ENCODE peak calls at places on chromosomes 7 and 10, in six cellular contexts. F is aorta, B is heart left ventricle, W is K562, Q is tibial nerve, N is PC-3. M is an unnamed sample.
A peak's percentile ranks its signal among the peaks of the same experiment; 100 is the strongest.

GRCh38 chr7:91636129-91636724 is 244.3 kb downstream of the MTERF1 start:
- DNase-seq in F (no peak), B (no peak), W (peak; percentile 15), Q (no peak), N (peak; percentile 57), M (no peak)

GRCh38 chr7:78055160-78055559 is 256.6 kb downstream of the PHTF2 start:
- DNase-seq in F (no peak), B (no peak), W (no peak), Q (no peak), N (no peak), M (no peak)

GRCh38 chr10:14782691-14783363 is 8.1 kb upstream of the FAM107B start:
- DNase-seq in F (no peak), B (no peak), W (no peak), Q (no peak), N (peak; percentile 85), M (no peak)

GRCh38 chr7:98921608-98922372 is 43.5 kb downstream of the TRRAP start:
- DNase-seq in F (no peak), B (no peak), W (no peak), Q (no peak), N (no peak), M (no peak)

GRCh38 chr7:15684834-15685233 is 1.6 kb downstream of the MEOX2 start:
- DNase-seq in F (no peak), B (peak; percentile 54), W (no peak), Q (no peak), N (no peak), M (peak; percentile 40)

GRCh38 chr7:17654940-17655339 is 285.4 kb downstream of the SNX13 start:
- DNase-seq in F (no peak), B (no peak), W (no peak), Q (no peak), N (no peak), M (no peak)

GRCh38 chr10:100338434-100339036 is 8.5 kb upstream of the SCD start:
- DNase-seq in F (peak; percentile 90), B (peak; percentile 83), W (peak; percentile 69), Q (peak; percentile 68), N (peak; percentile 70), M (peak; percentile 91)

GRCh38 chr7:151799506-151799905 is 77.4 kb downstream of the PRKAG2 start:
- DNase-seq in F (no peak), B (peak; percentile 58), W (no peak), Q (no peak), N (no peak), M (peak; percentile 33)

GRCh38 chr7:7959979-7960670 is 8.5 kb upstream of the GLCCI1 start:
- DNase-seq in F (no peak), B (no peak), W (no peak), Q (no peak), N (no peak), M (no peak)

GRCh38 chr7:32957326-32958045 is at the start of gene FKBP9:
- DNase-seq in F (peak; percentile 95), B (peak; percentile 96), W (peak; percentile 95), Q (peak; percentile 79), N (peak; percentile 90), M (peak; percentile 95)

GRCh38 chr10:93406367-93407145 is 75.6 kb downstream of the MYOF start:
- DNase-seq in F (no peak), B (no peak), W (no peak), Q (no peak), N (no peak), M (no peak)

DNA sequence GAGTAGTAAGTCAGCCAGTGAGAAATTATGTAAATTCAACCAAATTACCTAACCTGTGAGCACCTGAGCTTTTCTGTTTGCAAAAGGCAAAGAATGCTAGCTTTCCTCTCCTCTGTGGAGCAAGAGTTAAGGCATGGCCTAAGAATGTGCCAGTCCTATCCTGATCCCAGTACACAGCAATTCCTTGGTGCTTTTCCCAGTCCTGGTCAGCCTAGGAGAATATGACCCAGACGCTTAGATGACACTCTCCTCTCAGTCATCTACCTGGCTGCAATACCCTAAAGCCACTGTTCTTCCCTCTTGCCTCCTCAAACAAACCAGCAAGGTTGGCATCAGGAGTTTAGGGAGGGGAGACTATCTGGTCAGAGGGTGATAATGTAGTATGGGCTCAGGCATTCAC is 4.1 kb downstream of the PDLIM1 start:
- DNase-seq in F (no peak), B (no peak), W (no peak), Q (no peak), N (no peak), M (no peak)
- H3K4me1 ChIP-seq in F (peaks cover 4% of the 10 kb centered on the region), B (peaks cover 45% of the 10 kb centered on the region), W (peaks cover 26% of the 10 kb centered on the region), Q (peaks cover 33% of the 10 kb centered on the region), N (peaks cover 26% of the 10 kb centered on the region), M (peaks cover 18% of the 10 kb centered on the region)

DNA sequence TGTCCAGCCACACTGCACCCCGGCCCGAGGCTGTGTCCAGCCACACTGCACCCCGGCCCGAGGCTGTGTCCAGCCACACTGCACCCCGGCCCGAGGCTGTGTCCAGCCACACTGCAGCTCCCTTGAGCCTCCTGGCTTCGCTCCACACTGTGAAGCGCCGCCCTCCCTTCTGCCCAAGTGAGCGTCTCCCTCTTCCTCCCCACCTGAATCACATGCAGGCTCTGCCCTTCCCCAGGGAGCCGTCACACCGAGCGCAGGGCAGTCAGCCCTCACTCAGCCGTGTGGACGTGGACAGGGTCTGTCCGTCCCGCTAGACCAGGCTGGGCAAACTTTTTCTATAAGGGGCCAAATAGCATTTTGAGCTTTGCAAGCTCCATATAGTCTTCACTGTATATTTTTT is 27.6 kb downstream of the CFAP46 start:
- DNase-seq in F (peak; percentile 54), B (peak; percentile 28), W (no peak), Q (no peak), N (no peak), M (no peak)
- H3K4me3 ChIP-seq in F (no peak overlapping the region), B (no peak overlapping the region), W (no peak overlapping the region), Q (no peak overlapping the region), N (no peak overlapping the region), M (no peak overlapping the region)

DNA sequence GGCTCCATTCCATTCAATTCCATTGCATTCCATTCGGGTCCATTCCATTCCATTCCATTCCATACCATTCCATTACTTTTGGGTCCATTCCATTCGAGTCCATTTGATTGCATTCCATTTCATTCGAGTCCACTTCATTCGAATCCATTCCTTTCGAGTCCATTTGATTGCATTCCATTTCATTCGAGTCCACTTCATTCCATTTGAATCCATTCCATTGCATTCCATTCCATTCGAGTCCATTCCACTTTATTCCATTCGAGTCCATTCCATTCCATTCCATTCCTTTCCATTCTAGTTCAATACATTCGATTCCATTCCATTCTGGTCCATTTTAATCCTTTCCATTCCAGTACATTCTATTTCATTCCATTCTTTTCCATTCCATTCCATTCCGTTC is 334.0 kb downstream of the ZNF33B start:
- DNase-seq in F (no peak), B (no peak), W (no peak), Q (no peak), N (no peak), M (no peak)
- H3K27me3 ChIP-seq in F (no peaks in the 10 kb centered on the region), B (no peaks in the 10 kb centered on the region), W (no peaks in the 10 kb centered on the region), Q (no peaks in the 10 kb centered on the region), N (no peaks in the 10 kb centered on the region), M (no peaks in the 10 kb centered on the region)

DNA sequence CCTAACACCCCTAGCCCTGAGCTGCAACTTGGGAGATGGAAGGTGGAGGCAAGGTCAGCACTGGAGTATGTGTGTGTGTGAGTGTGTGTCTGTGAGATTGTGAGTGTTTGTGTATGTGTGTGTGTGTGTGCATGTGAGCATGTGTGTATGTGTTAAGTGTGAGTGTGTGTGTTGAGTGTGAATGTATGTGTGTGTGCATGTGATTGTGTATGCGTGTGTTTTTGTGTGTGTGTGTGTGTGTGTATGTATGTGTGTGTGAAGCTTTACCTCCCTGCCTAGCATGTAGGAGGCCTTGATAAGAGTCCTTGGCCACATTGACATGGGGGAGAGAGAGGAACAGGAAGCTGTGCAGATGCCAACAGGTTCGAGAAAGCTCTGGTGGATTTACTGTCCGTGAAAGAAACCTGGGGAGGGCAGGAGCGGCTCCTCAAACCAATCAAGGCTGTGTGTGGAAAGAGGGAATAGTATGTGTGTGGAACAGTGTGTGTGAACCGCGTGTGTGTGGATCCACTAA is 9.3 kb downstream of the RASSF4 start:
- DNase-seq in F (no peak), B (no peak), W (no peak), Q (no peak), N (no peak), M (no peak)
- H3K4me1 ChIP-seq in F (no peaks in the 10 kb centered on the region), B (peaks cover 67% of the 10 kb centered on the region), W (peaks cover 12% of the 10 kb centered on the region), Q (peaks cover 94% of the 10 kb centered on the region), N (peaks cover under 1% of the 10 kb centered on the region), M (peaks cover 47% of the 10 kb centered on the region)

GRCh38 chr10:131902211-131902610 is 1.4 kb downstream of the PPP2R2D start:
- DNase-seq in F (peak; percentile 32), B (no peak), W (no peak), Q (no peak), N (no peak), M (no peak)
- H3K4me3 ChIP-seq in F (peak overlapping the region; percentile 98), B (peak overlapping the region; percentile 87), W (peak overlapping the region; percentile 81), Q (no peak overlapping the region), N (peak overlapping the region; percentile 77), M (peak overlapping the region; percentile 99)

GRCh38 chr7:1242129-1242572 is 9.5 kb downstream of the UNCX start:
- DNase-seq in F (no peak), B (peak; percentile 42), W (no peak), Q (no peak), N (no peak), M (peak; percentile 9)
- H3K27me3 ChIP-seq in F (peaks cover 2% of the 10 kb centered on the region), B (peaks cover 96% of the 10 kb centered on the region), W (peaks cover 84% of the 10 kb centered on the region), Q (peaks cover 8% of the 10 kb centered on the region), N (peaks cover 98% of the 10 kb centered on the region), M (no peaks in the 10 kb centered on the region)

M was measured in right cardiac atrium.